ENCODE peak calls at places on chromosomes 1 and 21, in nine cellular contexts. K is fibroblast of lung, A is PC-9, W is IMR-90, U is GM23248, V is hepatocyte, E is HepG2, N is mammary epithelial cell, Y is HCT116. H is an unnamed sample. For H4K20me1, the result is how much of the 10 kb centered on the place peaks cover.

GRCh38 chr1:226912587-226913176 is 27.4 kb upstream of the COQ8A start:
- DNase-seq in A (no peak), N (peak), W (peak), V (peak), U (peak), Y (no peak), E (peak), K (peak), H (no peak)

GRCh38 chr1:85952460-85952859 is 204.1 kb downstream of the COL24A1 start:
- DNase-seq in E (no peak), V (no peak), W (peak), K (no peak), U (no peak), N (no peak), Y (no peak), A (no peak), H (no peak)

GRCh38 chr1:90717665-90718410 is 736 bp upstream of the BARHL2 start:
- DNase-seq in U (peak), N (no peak), E (no peak), A (no peak), Y (no peak), W (peak), K (no peak), V (peak), H (peak)

GRCh38 chr1:228420968-228421826 is 4.5 kb upstream of the TRIM17 start:
- DNase-seq in V (no peak), E (no peak), W (peak), A (peak), U (no peak), K (no peak), Y (no peak), N (peak), H (no peak)

GRCh38 chr1:167081594-167081993 is 8.6 kb downstream of the GPA33 start:
- DNase-seq in E (no peak), V (no peak), N (no peak), A (no peak), K (no peak), U (no peak), W (no peak), Y (no peak), H (no peak)

GRCh38 chr1:88680446-88680845 is 3.6 kb upstream of the PKN2 start:
- DNase-seq in N (no peak), W (peak), Y (no peak), V (no peak), K (no peak), A (no peak), U (no peak), E (no peak), H (no peak)

GRCh38 chr1:166902279-166902678 is 26.2 kb upstream of the TADA1 start:
- DNase-seq in A (peak), N (peak), Y (peak), V (no peak), U (peak), K (peak), W (peak), E (no peak), H (peak)

GRCh38 chr1:226355016-226355415 is 46.1 kb upstream of the LIN9 start:
- DNase-seq in U (no peak), N (no peak), W (no peak), Y (no peak), V (no peak), A (no peak), K (no peak), E (no peak), H (no peak)

GRCh38 chr1:199550384-199551067 is 477.0 kb upstream of the NR5A2 start:
- DNase-seq in V (peak), E (no peak), A (no peak), U (peak), N (no peak), Y (no peak), K (peak), W (peak), H (no peak)

GRCh38 chr1:173424786-173425407 is 52.2 kb upstream of the PRDX6 start:
- DNase-seq in Y (no peak), K (peak), E (no peak), A (peak), V (no peak), W (peak), U (peak), N (peak), H (no peak)

GRCh38 chr1:16043521-16043920 is at the start of gene CLCNKB:
- DNase-seq in K (no peak), Y (no peak), U (no peak), W (no peak), N (no peak), V (no peak), E (no peak), A (no peak), H (no peak)

GRCh38 chr21:21963911-21964310 is 965.7 kb downstream of the NCAM2 start:
- DNase-seq in U (no peak), A (no peak), V (no peak), K (no peak), E (no peak), W (no peak), N (no peak), Y (no peak), H (no peak)

GRCh38 chr1:223189903-223190724 is 47.1 kb upstream of the TLR5 start:
- DNase-seq in U (peak), K (peak), V (no peak), N (peak), W (peak), E (no peak), Y (peak), A (peak), H (peak)

GRCh38 chr1:236868625-236869467 is 73.8 kb downstream of the MTR start:
- DNase-seq in U (peak), W (peak), V (peak), A (peak), Y (peak), N (peak), K (peak), E (peak), H (no peak)

GRCh38 chr1:166579835-166580488 is 259.3 kb upstream of the POGK start:
- DNase-seq in E (no peak), V (no peak), A (no peak), N (no peak), U (no peak), K (no peak), Y (no peak), W (no peak), H (no peak)

GRCh38 chr1:203058674-203058931 is 27.2 kb downstream of the MYOG start:
- DNase-seq in N (no peak), K (no peak), Y (no peak), U (no peak), A (no peak), W (no peak), E (no peak), V (no peak), H (no peak)

GRCh38 chr1:191206808-191207207 is 729.1 kb upstream of the BRINP3 start:
- DNase-seq in W (peak), Y (peak), K (peak), V (no peak), U (no peak), N (peak), E (no peak), A (no peak), H (no peak)

GRCh38 chr21:31623664-31624063 is 35.8 kb upstream of the SOD1 start:
- DNase-seq in U (no peak), K (no peak), N (no peak), A (no peak), Y (no peak), W (no peak), E (no peak), V (no peak), H (no peak)

GRCh38 chr1:87899746-87900145 is 571.1 kb downstream of the LMO4 start:
- DNase-seq in A (no peak), W (no peak), K (no peak), Y (no peak), V (no peak), U (no peak), E (no peak), N (no peak), H (no peak)

GRCh38 chr1:23163395-23163794 is 5.3 kb downstream of the LUZP1 start:
- DNase-seq in K (no peak), N (no peak), U (peak), W (no peak), A (no peak), Y (no peak), E (no peak), V (no peak), H (no peak)

GRCh38 chr1:64133036-64133435 is 70.4 kb upstream of the UBE2U start:
- DNase-seq in A (peak), K (peak), N (peak), E (no peak), Y (peak), W (peak), U (peak), V (peak), H (peak)

GRCh38 chr1:153881764-153882163 is 41.0 kb downstream of the GATAD2B start:
- DNase-seq in A (no peak), N (no peak), V (peak), K (peak), E (no peak), W (peak), U (peak), Y (no peak), H (peak)

GRCh38 chr1:31855038-31855845 is 39.4 kb upstream of the SPOCD1 start:
- DNase-seq in U (peak), K (peak), E (peak), A (peak), V (peak), N (peak), Y (no peak), W (peak), H (peak)

GRCh38 chr21:25243809-25244208 is 363.5 kb downstream of the MRPL39 start:
- DNase-seq in K (no peak), V (no peak), Y (no peak), E (no peak), A (no peak), U (no peak), N (no peak), W (no peak), H (no peak)

GRCh38 chr1:202233824-202234223 is 40.2 kb downstream of the LGR6 start:
- DNase-seq in U (no peak), N (no peak), Y (no peak), K (no peak), A (no peak), E (no peak), W (no peak), V (no peak), H (no peak)

GRCh38 chr1:228009116-228009827 is 2.5 kb downstream of the WNT3A start:
- DNase-seq in N (no peak), K (no peak), U (no peak), A (no peak), Y (no peak), W (no peak), E (no peak), V (no peak), H (peak)

GRCh38 chr1:19925342-19926070 is 2.1 kb upstream of the PLA2G2E start:
- DNase-seq in V (no peak), N (peak), W (no peak), K (peak), Y (peak), A (peak), E (peak), U (no peak), H (peak)

GRCh38 chr1:168613038-168613451 is 36.6 kb downstream of the XCL1 start:
- DNase-seq in E (no peak), K (no peak), Y (no peak), N (no peak), A (no peak), W (no peak), V (no peak), U (no peak), H (no peak)

GRCh38 chr1:53771648-53772047 is 32.7 kb upstream of the GLIS1 start:
- DNase-seq in N (peak), K (peak), W (peak), V (peak), A (no peak), Y (no peak), U (peak), E (no peak), H (no peak)

GRCh38 chr1:224098007-224098406 is 15.9 kb upstream of the FBXO28 start:
- DNase-seq in V (no peak), N (no peak), Y (no peak), E (no peak), K (no peak), W (no peak), A (no peak), U (no peak), H (no peak)

DNA sequence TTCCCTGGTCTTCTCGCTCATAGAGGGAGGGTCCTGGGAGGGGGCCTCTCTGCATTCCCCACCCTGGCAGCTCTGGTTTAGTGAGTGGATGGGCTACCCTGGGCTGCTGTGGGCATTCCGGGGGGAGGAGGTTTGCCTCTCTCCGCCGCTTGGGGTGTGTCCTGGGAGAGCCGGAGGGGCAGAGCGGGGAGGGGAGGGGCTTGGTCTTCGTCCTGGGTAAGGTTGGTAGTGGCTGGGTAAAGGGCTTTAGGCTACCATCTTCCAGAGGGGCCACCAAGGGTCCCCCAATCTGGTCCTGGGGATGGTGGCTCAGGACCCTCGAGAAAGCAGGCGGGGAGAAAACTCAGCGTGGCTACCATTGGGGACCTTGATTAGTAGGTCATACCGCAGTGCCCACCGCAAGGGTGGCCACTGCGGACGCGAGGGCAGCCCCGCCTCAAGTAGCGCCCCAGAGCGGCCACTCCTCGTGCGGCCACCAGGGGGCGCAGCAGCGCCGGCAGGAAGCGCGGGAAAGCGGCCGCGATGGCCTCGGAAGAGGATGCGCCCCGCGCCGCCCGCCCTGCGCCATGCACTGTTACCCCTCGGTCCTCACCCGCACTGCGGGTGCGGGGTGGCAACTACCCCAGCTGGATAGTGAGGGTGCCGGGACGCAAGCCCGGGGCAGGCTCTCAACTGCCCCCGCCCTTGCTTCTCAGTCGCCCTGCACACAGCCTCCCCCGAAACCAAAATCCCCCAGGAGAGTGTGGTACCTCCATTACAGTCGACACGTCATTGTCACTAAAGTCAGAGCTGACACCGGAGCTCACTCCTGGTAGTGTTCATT is 44.1 kb upstream of the SLC25A33 start:
- DNase-seq in W (peak), Y (peak), U (peak), K (peak), A (no peak), V (peak), E (no peak), N (peak), H (peak)
- H3K4me3 ChIP-seq in W (peak), Y (peak), U (peak), K (peak), A (no peak), V (no peak), E (no peak), N (no peak), H (peak)

DNA sequence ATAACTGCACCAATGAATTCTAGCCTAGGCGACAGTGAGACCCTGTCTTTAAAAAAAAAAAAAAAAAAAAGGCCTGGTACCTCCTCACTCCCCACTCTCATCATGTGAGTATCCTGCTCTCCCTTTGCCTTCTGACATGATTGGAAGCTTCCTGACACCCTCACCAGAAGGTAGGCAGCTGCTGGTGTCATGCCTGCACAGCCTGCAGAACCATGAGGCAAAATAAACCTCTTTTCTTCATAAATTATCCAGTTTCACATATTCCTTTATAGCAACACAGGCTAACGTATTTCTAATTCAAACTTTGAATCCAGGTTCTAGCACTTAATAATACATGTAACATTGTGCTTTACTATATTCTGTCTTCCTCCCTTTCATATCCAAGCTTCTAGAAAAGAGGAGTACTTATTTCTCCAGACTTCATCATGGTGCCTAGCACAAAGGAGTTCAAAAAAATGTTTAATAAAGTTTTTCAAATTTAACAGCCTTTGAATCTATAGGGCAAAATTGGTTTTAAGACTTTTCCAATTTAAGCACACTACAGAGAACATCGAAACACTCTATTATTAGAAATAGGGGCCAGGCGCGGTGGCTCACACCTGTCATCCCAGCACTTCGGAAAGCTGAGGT is 5.6 kb downstream of the AHCTF1 start:
- DNase-seq in W (no peak), N (no peak), V (no peak), K (no peak), A (no peak), E (no peak), U (no peak), Y (no peak), H (no peak)
- H4K20me1 ChIP-seq in W (half or more), N (under half), V (half or more), K (under half), A (half or more), E (half or more), U (under half), Y (under half), H (half or more)

DNA sequence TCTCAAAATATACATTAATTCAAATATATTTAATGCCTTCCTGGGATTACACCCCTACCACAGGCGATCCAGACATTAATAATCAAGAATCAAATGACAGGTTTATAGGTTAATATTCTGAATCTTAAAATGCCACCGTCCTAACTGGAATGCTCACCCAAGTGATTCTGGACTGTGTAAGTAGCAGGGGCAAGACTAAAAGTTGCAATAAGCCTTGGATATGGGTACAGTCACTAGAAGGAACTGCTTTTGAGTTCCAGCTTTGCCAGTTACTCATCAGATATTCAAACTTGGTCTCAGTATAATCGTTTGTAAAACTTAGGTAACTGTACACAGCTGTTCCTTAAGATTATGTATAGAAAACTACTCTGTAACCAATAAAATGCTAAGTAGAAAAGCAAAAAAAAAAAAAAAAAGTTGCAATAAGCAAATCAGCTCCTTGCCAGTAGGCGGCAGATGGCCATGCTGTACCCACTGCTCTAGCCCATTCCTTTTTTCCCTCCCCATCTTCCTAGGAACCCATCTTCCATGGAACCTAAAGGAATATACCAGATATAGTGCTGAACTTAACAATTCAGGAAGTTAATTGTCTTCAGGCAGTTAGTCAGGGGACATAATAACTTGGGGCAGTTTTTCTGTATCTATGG is 10.5 kb downstream of the RO60 start:
- DNase-seq in W (no peak), V (no peak), Y (no peak), E (no peak), K (no peak), A (no peak), U (peak), N (no peak), H (no peak)
- H2AFZ ChIP-seq in W (no peak), V (no peak), Y (no peak), E (no peak), K (no peak), A (no peak), U (no peak), N (no peak), H (no peak)

DNA sequence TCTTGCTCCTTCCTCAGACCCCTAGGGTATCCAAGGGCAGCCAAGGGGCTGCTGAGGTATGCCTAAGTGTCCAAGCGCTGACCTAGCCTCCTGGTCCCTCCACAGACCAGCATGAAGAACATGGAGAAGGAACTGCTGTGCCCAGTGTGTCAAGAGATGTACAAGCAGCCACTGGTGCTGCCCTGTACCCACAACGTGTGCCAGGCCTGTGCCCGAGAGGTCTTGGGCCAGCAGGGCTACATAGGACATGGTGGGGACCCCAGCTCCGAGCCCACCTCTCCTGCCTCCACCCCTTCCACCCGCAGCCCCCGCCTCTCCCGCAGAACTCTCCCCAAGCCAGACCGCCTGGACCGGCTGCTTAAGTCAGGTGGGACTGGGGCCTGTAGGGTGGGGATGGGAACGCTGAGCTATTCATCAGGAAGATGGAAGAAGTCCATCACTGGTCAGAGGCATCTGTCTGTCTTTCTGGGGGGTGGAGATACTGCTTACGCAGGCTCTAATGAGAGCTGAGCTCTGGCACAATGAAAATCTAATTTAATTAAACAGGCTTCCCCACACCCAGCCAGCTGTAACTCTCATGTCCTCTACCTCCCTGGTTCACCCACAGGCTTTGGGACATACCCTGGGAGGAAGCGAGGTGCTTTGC is 1.8 kb downstream of the TRIM46 start:
- DNase-seq in K (no peak), E (no peak), U (no peak), N (no peak), V (no peak), W (no peak), Y (no peak), A (no peak), H (peak)
- H3K4me3 ChIP-seq in K (peak), E (no peak), U (no peak), N (no peak), V (no peak), W (no peak), Y (no peak), A (no peak), H (no peak)

DNA sequence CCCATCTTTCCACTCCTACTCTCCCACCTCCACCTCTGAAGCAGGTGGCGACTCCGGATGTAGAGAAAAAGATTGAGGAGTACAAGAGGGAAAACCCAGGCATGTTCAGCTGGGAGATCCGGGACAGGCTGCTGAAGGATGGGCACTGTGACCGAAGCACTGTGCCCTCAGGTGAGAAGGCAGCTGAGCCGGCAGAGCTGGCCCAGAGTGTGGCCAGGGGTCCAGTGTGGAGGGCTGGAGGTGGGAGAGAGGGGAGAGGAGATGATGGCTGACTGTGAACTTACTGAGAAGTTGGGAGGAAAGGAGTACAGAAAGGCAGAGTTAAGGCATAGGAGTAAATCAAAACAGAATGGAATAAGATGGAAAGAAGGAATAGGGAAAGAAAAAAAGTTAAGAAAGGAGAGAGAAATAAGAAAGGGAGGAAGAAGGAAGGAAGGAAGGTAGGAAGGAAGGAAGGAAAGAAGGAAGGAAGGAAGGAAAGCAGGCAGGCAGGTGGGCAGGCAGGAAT is 4.5 kb downstream of the PAX7 start:
- DNase-seq in Y (no peak), A (no peak), K (no peak), V (no peak), N (no peak), E (no peak), W (no peak), U (no peak), H (no peak)
- H4K20me1 ChIP-seq in Y (under half), A (under half), K (under half), V (under half), N (under half), E (under half), W (under half), U (under half), H (under half)

GRCh38 chr1:186568221-186568620 is 107.3 kb upstream of the PDC start:
- DNase-seq in A (no peak), K (no peak), V (no peak), Y (no peak), N (no peak), W (no peak), E (no peak), U (no peak), H (no peak)
- H2AFZ ChIP-seq in A (peak), K (no peak), V (no peak), Y (no peak), N (peak), W (no peak), E (no peak), U (no peak), H (no peak)

GRCh38 chr21:35077975-35078374 is 28.9 kb upstream of the RUNX1 start:
- DNase-seq in V (no peak), W (no peak), N (peak), A (no peak), E (no peak), Y (no peak), K (peak), U (peak), H (no peak)
- H3K4me3 ChIP-seq in V (no peak), W (no peak), N (no peak), A (no peak), E (no peak), Y (no peak), K (no peak), U (no peak), H (no peak)